ENCODE peak calls at places on chromosomes 2 and 18, in six cellular contexts. J, T, Y, R, L and G are unnamed samples.
A peak's percentile ranks its signal among the peaks of the same experiment; 100 is the strongest.

GRCh38 chr2:66567000-66567399 is 132.1 kb downstream of the MEIS1 start:
- DNase-seq in J (no peak), R (no peak), Y (no peak), L (no peak), T (no peak), G (peak; percentile 80)

GRCh38 chr2:151315381-151315903 is 26.0 kb upstream of the NMI start:
- DNase-seq in J (no peak), Y (peak; percentile 25), L (no peak), T (no peak), R (no peak), G (no peak)

GRCh38 chr2:221731432-221731831 is 159.3 kb upstream of the EPHA4 start:
- DNase-seq in T (no peak), J (no peak), L (no peak), Y (no peak), R (no peak), G (no peak)

GRCh38 chr2:166106431-166107015 is 21.3 kb downstream of the SCN1A start:
- DNase-seq in Y (no peak), L (no peak), J (no peak), T (no peak), R (peak; percentile 17), G (peak; percentile 26)

GRCh38 chr2:111168528-111168929 is 47.8 kb downstream of the BCL2L11 start:
- DNase-seq in R (peak; percentile 12), J (peak; percentile 63), L (no peak), Y (peak; percentile 78), T (peak; percentile 53), G (peak; percentile 18)

GRCh38 chr2:95333888-95334338 is 36.8 kb downstream of the KCNIP3 start:
- DNase-seq in L (peak; percentile 20), R (no peak), Y (peak; percentile 89), T (peak; percentile 24), J (no peak), G (no peak)

GRCh38 chr2:38068228-38068627 is 7.7 kb downstream of the CYP1B1 start:
- DNase-seq in J (no peak), R (no peak), T (no peak), Y (no peak), L (no peak), G (no peak)

GRCh38 chr2:218980800-218981389 is 4.1 kb downstream of the FEV start:
- DNase-seq in Y (no peak), R (no peak), L (no peak), T (no peak), J (no peak), G (no peak)

GRCh38 chr2:182784777-182785176 is 68.7 kb downstream of the DNAJC10 start:
- DNase-seq in J (no peak), L (no peak), T (no peak), R (peak; percentile 57), Y (peak; percentile 49), G (no peak)

GRCh38 chr18:11178951-11179549 is 29.7 kb upstream of the PIEZO2 start:
- DNase-seq in L (no peak), Y (peak; percentile 87), T (no peak), R (no peak), J (no peak), G (no peak)

GRCh38 chr18:80223581-80224148 is 23.6 kb downstream of the PARD6G start:
- DNase-seq in Y (no peak), L (no peak), R (no peak), T (no peak), J (no peak), G (no peak)

GRCh38 chr2:195318440-195319111 is 338.4 kb upstream of the SLC39A10 start:
- DNase-seq in T (no peak), R (peak; percentile 65), J (peak; percentile 54), L (no peak), Y (peak; percentile 47), G (peak; percentile 63)

GRCh38 chr18:51654441-51655326 is 457.2 kb upstream of the MEX3C start:
- DNase-seq in J (no peak), L (no peak), Y (no peak), T (no peak), R (no peak), G (no peak)

GRCh38 chr18:48680871-48681270 is 142.0 kb downstream of the CTIF start:
- DNase-seq in R (no peak), T (no peak), J (no peak), L (peak; percentile 88), Y (no peak), G (no peak)

GRCh38 chr18:57768557-57769326 is 34.4 kb downstream of the ATP8B1 start:
- DNase-seq in R (no peak), J (peak; percentile 64), Y (peak; percentile 64), T (no peak), L (no peak), G (no peak)

GRCh38 chr2:40318931-40319330 is 133.0 kb downstream of the SLC8A1 start:
- DNase-seq in T (no peak), R (no peak), L (no peak), J (no peak), Y (no peak), G (no peak)

GRCh38 chr2:30871440-30871839 is 64.2 kb upstream of the CAPN13 start:
- DNase-seq in T (no peak), L (no peak), R (no peak), J (no peak), Y (no peak), G (no peak)

GRCh38 chr2:23617817-23618216 is 232.8 kb downstream of the KLHL29 start:
- DNase-seq in T (no peak), Y (no peak), R (no peak), L (peak; percentile 68), J (no peak), G (no peak)

GRCh38 chr2:24359701-24360049 is 661 bp downstream of the ITSN2 start:
- DNase-seq in T (peak; percentile 74), R (peak; percentile 53), L (no peak), Y (no peak), J (peak; percentile 69), G (no peak)

GRCh38 chr2:238908960-238909951 is 61.4 kb downstream of the TWIST2 start:
- DNase-seq in Y (peak; percentile 46), J (no peak), T (no peak), L (peak; percentile 70), R (no peak), G (no peak)

GRCh38 chr2:197591706-197592072 is 75.8 kb downstream of the MOB4 start:
- DNase-seq in Y (no peak), T (no peak), L (no peak), R (no peak), J (no peak), G (no peak)

GRCh38 chr2:24349097-24349496 is 11.2 kb downstream of the ITSN2 start:
- DNase-seq in Y (no peak), T (no peak), R (no peak), J (no peak), L (no peak), G (no peak)

GRCh38 chr2:109406301-109406700 is 207.5 kb downstream of the SEPTIN10 start:
- DNase-seq in T (no peak), Y (no peak), R (no peak), J (no peak), L (no peak), G (no peak)

GRCh38 chr2:120362926-120363325 is 17.0 kb downstream of the INHBB start:
- DNase-seq in J (no peak), L (peak; percentile 33), Y (no peak), T (no peak), R (no peak), G (no peak)
- H3K4me1 ChIP-seq in J (no peaks in the 10 kb centered on the region), L (no peaks in the 10 kb centered on the region), Y (no peaks in the 10 kb centered on the region), T (no peaks in the 10 kb centered on the region), R (no peaks in the 10 kb centered on the region), G (no peaks in the 10 kb centered on the region)

DNA sequence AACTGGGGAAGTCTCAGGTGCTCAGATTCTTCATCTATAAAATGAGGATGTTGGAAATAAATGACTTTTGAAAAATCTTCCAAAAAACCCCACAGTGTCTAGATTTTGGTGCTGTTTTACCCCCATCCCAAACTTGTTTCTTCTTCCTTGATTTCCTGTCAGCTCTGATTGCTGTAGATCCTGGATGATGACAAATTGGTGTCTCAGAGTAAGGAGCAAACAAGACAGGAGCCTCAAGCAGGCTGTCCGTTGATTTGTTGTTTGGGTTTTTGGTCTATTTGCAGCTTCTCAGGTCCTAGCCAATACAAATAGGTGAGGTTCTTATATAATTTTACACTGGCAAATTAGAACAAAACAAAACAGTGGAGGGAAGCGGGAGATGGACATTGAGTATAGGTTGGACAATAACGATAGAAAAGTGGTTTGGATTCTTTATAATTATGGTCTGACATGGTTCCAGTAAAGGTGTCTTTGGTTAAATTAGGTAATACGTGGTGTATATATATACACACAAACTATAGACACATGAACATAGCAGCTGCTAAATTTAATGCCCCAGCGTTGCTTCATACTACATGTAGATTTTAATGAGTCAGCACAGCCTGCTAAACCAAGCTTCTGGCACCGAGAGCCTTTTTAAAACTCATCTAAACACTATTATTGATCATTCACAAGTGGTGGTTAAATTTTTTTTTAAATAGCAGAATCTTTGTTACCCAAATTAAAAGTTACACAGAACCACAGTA is 142.5 kb downstream of the FMNL2 start:
- DNase-seq in R (no peak), L (no peak), T (no peak), Y (peak; percentile 28), J (no peak), G (no peak)
- H3K4me1 ChIP-seq in R (no peaks in the 10 kb centered on the region), L (no peaks in the 10 kb centered on the region), T (no peaks in the 10 kb centered on the region), Y (no peaks in the 10 kb centered on the region), J (no peaks in the 10 kb centered on the region), G (peaks cover 7% of the 10 kb centered on the region)

GRCh38 chr2:203869207-203869606 is 1.6 kb downstream of the CTLA4 start:
- DNase-seq in Y (no peak), T (no peak), J (no peak), R (no peak), L (no peak), G (no peak)
- H3K4me1 ChIP-seq in Y (no peaks in the 10 kb centered on the region), T (peaks cover 63% of the 10 kb centered on the region), J (no peaks in the 10 kb centered on the region), R (peaks cover 4% of the 10 kb centered on the region), L (no peaks in the 10 kb centered on the region), G (no peaks in the 10 kb centered on the region)

GRCh38 chr2:235599596-235600338 is 105.9 kb downstream of the AGAP1 start:
- DNase-seq in L (no peak), R (no peak), Y (no peak), T (no peak), J (no peak), G (no peak)
- H3K4me1 ChIP-seq in L (no peaks in the 10 kb centered on the region), R (no peaks in the 10 kb centered on the region), Y (no peaks in the 10 kb centered on the region), T (no peaks in the 10 kb centered on the region), J (no peaks in the 10 kb centered on the region), G (no peaks in the 10 kb centered on the region)

GRCh38 chr2:200320991-200321390 is 14.5 kb downstream of the SPATS2L start:
- DNase-seq in T (no peak), R (no peak), Y (no peak), L (no peak), J (no peak), G (no peak)
- H3K4me1 ChIP-seq in T (no peaks in the 10 kb centered on the region), R (no peaks in the 10 kb centered on the region), Y (peaks cover 15% of the 10 kb centered on the region), L (peaks cover 12% of the 10 kb centered on the region), J (no peaks in the 10 kb centered on the region), G (peaks cover 11% of the 10 kb centered on the region)

DNA sequence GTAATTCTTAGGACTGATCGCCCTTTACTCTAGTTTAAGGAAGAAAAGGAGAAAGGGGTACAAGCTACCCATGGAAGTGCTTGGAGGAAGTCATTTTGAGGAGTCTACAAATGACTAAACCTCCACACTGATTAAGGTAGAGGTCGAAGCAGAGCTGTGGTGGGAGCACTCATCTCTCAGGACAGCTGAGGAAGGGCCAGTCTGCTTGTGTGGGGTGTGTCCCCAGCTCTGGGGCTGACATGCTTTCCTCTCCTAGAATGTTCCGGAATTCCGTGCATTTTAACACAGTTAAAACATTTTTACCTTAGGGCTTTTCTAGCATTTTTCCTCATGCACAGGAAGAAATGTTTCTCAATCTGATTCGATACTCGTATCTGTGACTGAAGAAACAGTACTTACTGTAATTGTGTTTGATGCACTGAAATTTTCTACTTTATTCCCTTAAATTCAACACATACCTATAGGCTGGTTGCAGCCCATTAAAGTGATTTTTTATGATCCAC is 135.1 kb downstream of the NCK2 start:
- DNase-seq in R (no peak), J (no peak), Y (no peak), L (no peak), T (no peak), G (no peak)
- H3K4me1 ChIP-seq in R (peaks cover 17% of the 10 kb centered on the region), J (peaks cover 11% of the 10 kb centered on the region), Y (peaks cover 4% of the 10 kb centered on the region), L (peaks cover 17% of the 10 kb centered on the region), T (peaks cover 84% of the 10 kb centered on the region), G (peaks cover 5% of the 10 kb centered on the region)